ENCODE peak calls at places on chromosomes 5 and 9, in nine cellular contexts. One of them, this sample, is unnamed.

GRCh38 chr5:153209687-153210086 is 280.8 kb upstream of the GRIA1 start:
- DNase-seq in neuronal stem cell: no peak
- DNase-seq in Kasumi-1: no peak
- DNase-seq in IMR-90: no peak
- DNase-seq in SW480: no peak
- DNase-seq in iris pigment epithelial cell: no peak
- DNase-seq in suprapubic skin: no peak
- DNase-seq in activated CD4-positive, alpha-beta T cell treated with anti-CD3 and anti-CD28 coated beads, Interleukin-2, amount 50 U/mL, for 4 hours: no peak
- DNase-seq in germinal center: no peak
- DNase-seq in this sample: no peak

GRCh38 chr9:123997665-123998277 is 13.8 kb upstream of the LHX2 start:
- DNase-seq in neuronal stem cell: no peak
- DNase-seq in Kasumi-1: peak
- DNase-seq in IMR-90: peak
- DNase-seq in SW480: no peak
- DNase-seq in iris pigment epithelial cell: peak
- DNase-seq in suprapubic skin: no peak
- DNase-seq in activated CD4-positive, alpha-beta T cell treated with anti-CD3 and anti-CD28 coated beads, Interleukin-2, amount 50 U/mL, for 4 hours: no peak
- DNase-seq in germinal center: no peak
- DNase-seq in this sample: no peak

GRCh38 chr9:130680836-130681768 is 12.5 kb upstream of the EXOSC2 start:
- DNase-seq in neuronal stem cell: no peak
- DNase-seq in Kasumi-1: peak
- DNase-seq in IMR-90: peak
- DNase-seq in SW480: peak
- DNase-seq in iris pigment epithelial cell: peak
- DNase-seq in suprapubic skin: no peak
- DNase-seq in activated CD4-positive, alpha-beta T cell treated with anti-CD3 and anti-CD28 coated beads, Interleukin-2, amount 50 U/mL, for 4 hours: peak
- DNase-seq in germinal center: peak
- DNase-seq in this sample: no peak

GRCh38 chr9:135123735-135124134 is 36.3 kb downstream of the OLFM1 start:
- DNase-seq in neuronal stem cell: no peak
- DNase-seq in Kasumi-1: no peak
- DNase-seq in IMR-90: no peak
- DNase-seq in SW480: no peak
- DNase-seq in iris pigment epithelial cell: no peak
- DNase-seq in suprapubic skin: no peak
- DNase-seq in activated CD4-positive, alpha-beta T cell treated with anti-CD3 and anti-CD28 coated beads, Interleukin-2, amount 50 U/mL, for 4 hours: no peak
- DNase-seq in germinal center: no peak
- DNase-seq in this sample: no peak

GRCh38 chr9:93452710-93453046 is 703 bp downstream of the FAM120AOS start:
- DNase-seq in neuronal stem cell: no peak
- DNase-seq in Kasumi-1: no peak
- DNase-seq in IMR-90: no peak
- DNase-seq in SW480: no peak
- DNase-seq in iris pigment epithelial cell: no peak
- DNase-seq in suprapubic skin: no peak
- DNase-seq in activated CD4-positive, alpha-beta T cell treated with anti-CD3 and anti-CD28 coated beads, Interleukin-2, amount 50 U/mL, for 4 hours: no peak
- DNase-seq in germinal center: peak
- DNase-seq in this sample: no peak

GRCh38 chr5:91166040-91166807 is 216.9 kb downstream of the ARRDC3 start:
- DNase-seq in neuronal stem cell: no peak
- DNase-seq in Kasumi-1: no peak
- DNase-seq in IMR-90: peak
- DNase-seq in SW480: no peak
- DNase-seq in iris pigment epithelial cell: peak
- DNase-seq in suprapubic skin: no peak
- DNase-seq in activated CD4-positive, alpha-beta T cell treated with anti-CD3 and anti-CD28 coated beads, Interleukin-2, amount 50 U/mL, for 4 hours: no peak
- DNase-seq in germinal center: no peak
- DNase-seq in this sample: no peak

GRCh38 chr5:189976-190365 is 1.3 kb upstream of the LRRC14B start:
- DNase-seq in neuronal stem cell: no peak
- DNase-seq in Kasumi-1: no peak
- DNase-seq in IMR-90: no peak
- DNase-seq in SW480: no peak
- DNase-seq in iris pigment epithelial cell: no peak
- DNase-seq in suprapubic skin: no peak
- DNase-seq in activated CD4-positive, alpha-beta T cell treated with anti-CD3 and anti-CD28 coated beads, Interleukin-2, amount 50 U/mL, for 4 hours: no peak
- DNase-seq in germinal center: no peak
- DNase-seq in this sample: no peak

GRCh38 chr9:133066181-133066983 is 4.6 kb downstream of the CEL start:
- DNase-seq in neuronal stem cell: no peak
- DNase-seq in Kasumi-1: no peak
- DNase-seq in IMR-90: no peak
- DNase-seq in SW480: no peak
- DNase-seq in iris pigment epithelial cell: no peak
- DNase-seq in suprapubic skin: no peak
- DNase-seq in activated CD4-positive, alpha-beta T cell treated with anti-CD3 and anti-CD28 coated beads, Interleukin-2, amount 50 U/mL, for 4 hours: no peak
- DNase-seq in germinal center: no peak
- DNase-seq in this sample: no peak

GRCh38 chr9:129416831-129417604 is 203.9 kb downstream of the C9orf50 start:
- DNase-seq in neuronal stem cell: no peak
- DNase-seq in Kasumi-1: no peak
- DNase-seq in IMR-90: no peak
- DNase-seq in SW480: peak
- DNase-seq in iris pigment epithelial cell: no peak
- DNase-seq in suprapubic skin: no peak
- DNase-seq in activated CD4-positive, alpha-beta T cell treated with anti-CD3 and anti-CD28 coated beads, Interleukin-2, amount 50 U/mL, for 4 hours: no peak
- DNase-seq in germinal center: no peak
- DNase-seq in this sample: no peak

GRCh38 chr5:19855929-19856328 is 132.1 kb downstream of the CDH18 start:
- DNase-seq in neuronal stem cell: no peak
- DNase-seq in Kasumi-1: no peak
- DNase-seq in IMR-90: peak
- DNase-seq in SW480: no peak
- DNase-seq in iris pigment epithelial cell: peak
- DNase-seq in suprapubic skin: no peak
- DNase-seq in activated CD4-positive, alpha-beta T cell treated with anti-CD3 and anti-CD28 coated beads, Interleukin-2, amount 50 U/mL, for 4 hours: no peak
- DNase-seq in germinal center: no peak
- DNase-seq in this sample: no peak

GRCh38 chr5:134538296-134538695 is 12.8 kb downstream of the JADE2 start:
- DNase-seq in neuronal stem cell: no peak
- DNase-seq in Kasumi-1: no peak
- DNase-seq in IMR-90: no peak
- DNase-seq in SW480: no peak
- DNase-seq in iris pigment epithelial cell: no peak
- DNase-seq in suprapubic skin: no peak
- DNase-seq in activated CD4-positive, alpha-beta T cell treated with anti-CD3 and anti-CD28 coated beads, Interleukin-2, amount 50 U/mL, for 4 hours: no peak
- DNase-seq in germinal center: no peak
- DNase-seq in this sample: no peak

GRCh38 chr9:134171316-134172197 is 7.2 kb upstream of the RNU6ATAC start:
- DNase-seq in neuronal stem cell: no peak
- DNase-seq in Kasumi-1: no peak
- DNase-seq in IMR-90: peak
- DNase-seq in SW480: peak
- DNase-seq in iris pigment epithelial cell: peak
- DNase-seq in suprapubic skin: no peak
- DNase-seq in activated CD4-positive, alpha-beta T cell treated with anti-CD3 and anti-CD28 coated beads, Interleukin-2, amount 50 U/mL, for 4 hours: no peak
- DNase-seq in germinal center: no peak
- DNase-seq in this sample: no peak

GRCh38 chr5:63686938-63687337 is 275.3 kb downstream of the HTR1A start:
- DNase-seq in neuronal stem cell: no peak
- DNase-seq in Kasumi-1: no peak
- DNase-seq in IMR-90: no peak
- DNase-seq in SW480: no peak
- DNase-seq in iris pigment epithelial cell: no peak
- DNase-seq in suprapubic skin: no peak
- DNase-seq in activated CD4-positive, alpha-beta T cell treated with anti-CD3 and anti-CD28 coated beads, Interleukin-2, amount 50 U/mL, for 4 hours: no peak
- DNase-seq in germinal center: no peak
- DNase-seq in this sample: no peak

GRCh38 chr9:128940271-128940921 is 7.0 kb downstream of the DOLK start:
- DNase-seq in neuronal stem cell: no peak
- DNase-seq in Kasumi-1: no peak
- DNase-seq in IMR-90: no peak
- DNase-seq in SW480: no peak
- DNase-seq in iris pigment epithelial cell: no peak
- DNase-seq in suprapubic skin: peak
- DNase-seq in activated CD4-positive, alpha-beta T cell treated with anti-CD3 and anti-CD28 coated beads, Interleukin-2, amount 50 U/mL, for 4 hours: no peak
- DNase-seq in germinal center: no peak
- DNase-seq in this sample: no peak

GRCh38 chr5:27315541-27316282 is 277.3 kb upstream of the CDH9 start:
- DNase-seq in neuronal stem cell: no peak
- DNase-seq in Kasumi-1: peak
- DNase-seq in IMR-90: peak
- DNase-seq in SW480: peak
- DNase-seq in iris pigment epithelial cell: peak
- DNase-seq in suprapubic skin: no peak
- DNase-seq in activated CD4-positive, alpha-beta T cell treated with anti-CD3 and anti-CD28 coated beads, Interleukin-2, amount 50 U/mL, for 4 hours: no peak
- DNase-seq in germinal center: no peak
- DNase-seq in this sample: peak